ENCODE peak calls at places on chromosomes 7 and 10, in five cellular contexts. F is esophagus muscularis mucosa, Z is upper lobe of left lung, D is prostate gland, T is HCT116. Y is an unnamed sample.

GRCh38 chr7:17608114-17608833 is 309.8 kb downstream of the AHR start:
- DNase-seq in T (no peak), F (no peak), Z (no peak), D (no peak), Y (no peak)

GRCh38 chr7:128777156-128778123 is 1.8 kb upstream of the OPN1SW start:
- DNase-seq in D (no peak), T (no peak), F (no peak), Z (no peak), Y (no peak)

GRCh38 chr10:80408198-80409085 is at the start of gene PRXL2A:
- DNase-seq in T (no peak), Z (peak; percentile 98), F (no peak), D (peak; percentile 85), Y (peak; percentile 95)

GRCh38 chr10:42898037-42898960 is 115.7 kb downstream of the BMS1 start:
- DNase-seq in D (no peak), Z (peak; percentile 76), F (no peak), T (no peak), Y (no peak)

GRCh38 chr10:88473989-88474883 is 108.9 kb downstream of the RNLS start:
- DNase-seq in F (no peak), D (peak; percentile 30), Z (no peak), T (peak; percentile 33), Y (no peak)

GRCh38 chr7:77727527-77727926 is 31.3 kb downstream of the RSBN1L start:
- DNase-seq in T (no peak), D (no peak), Z (no peak), F (no peak), Y (no peak)

GRCh38 chr10:71974489-71975011 is 10.4 kb downstream of the CHST3 start:
- DNase-seq in T (peak; percentile 51), F (no peak), D (no peak), Z (peak; percentile 34), Y (peak; percentile 54)

GRCh38 chr7:35681630-35682029 is 13.3 kb downstream of the HERPUD2 start:
- DNase-seq in D (no peak), Z (no peak), F (no peak), T (no peak), Y (no peak)

GRCh38 chr10:34696423-34696822 is 118.7 kb downstream of the PARD3 start:
- DNase-seq in D (no peak), T (no peak), Z (no peak), F (no peak), Y (no peak)

GRCh38 chr7:99601656-99602310 is 3.7 kb downstream of the TMEM225B start:
- DNase-seq in D (no peak), Z (peak; percentile 7), F (peak; percentile 62), T (no peak), Y (no peak)

DNA sequence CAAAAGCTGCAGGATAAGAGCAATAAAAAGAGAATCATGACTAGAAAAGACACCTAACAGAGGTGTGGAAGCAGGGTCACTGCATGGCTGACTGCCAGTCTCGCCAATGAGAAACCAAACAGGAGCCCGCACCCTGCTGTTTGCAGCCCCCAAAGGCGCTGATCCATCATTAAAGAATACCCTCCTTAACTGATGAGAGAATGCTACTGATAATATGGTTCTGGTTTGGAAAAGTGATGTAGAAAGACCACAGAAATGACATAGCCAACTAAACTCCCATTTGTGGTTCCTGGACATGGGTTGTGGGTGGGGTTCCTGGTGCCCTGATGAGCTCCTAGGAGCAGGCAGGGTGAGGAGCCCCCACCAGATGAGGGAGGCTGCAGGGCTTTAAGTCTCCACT is 207.4 kb downstream of the TNS3 start:
- DNase-seq in D (no peak), T (no peak), Z (no peak), F (no peak), Y (no peak)
- TF ChIP-seq POLR2AphosphoS5 in D (no peak), T (no peak), Z (no peak), F (no peak), Y (no peak)

GRCh38 chr10:112383325-112383724 is 9.4 kb downstream of the ACSL5 start:
- DNase-seq in Z (no peak), F (no peak), T (peak; percentile 93), D (no peak), Y (no peak)
- TF ChIP-seq POLR2AphosphoS5 in Z (no peak), F (no peak), T (peak; percentile 77), D (no peak), Y (no peak)

DNA sequence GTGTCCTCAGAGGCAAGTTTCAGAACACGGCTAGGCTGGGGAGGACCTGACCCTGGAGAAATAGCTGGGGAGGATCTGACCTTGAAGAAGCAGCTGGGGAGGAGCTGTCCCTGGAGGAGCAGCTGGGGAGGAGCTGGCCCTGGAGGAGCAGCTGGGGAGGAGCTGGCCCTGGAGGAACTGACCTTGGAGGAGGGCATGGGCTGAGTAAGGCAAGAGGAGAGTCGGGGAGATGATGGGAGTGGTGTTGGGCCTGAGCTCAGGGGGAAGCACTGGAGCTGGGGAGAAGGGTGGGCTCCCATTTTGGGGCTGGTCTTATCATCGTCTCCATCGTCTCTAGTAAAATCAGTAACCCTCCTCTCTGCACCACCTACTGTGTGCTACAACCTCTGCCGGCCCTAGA is 179.8 kb upstream of the SHH start:
- DNase-seq in D (no peak), Z (no peak), T (no peak), F (no peak), Y (no peak)
- TF ChIP-seq POLR2AphosphoS5 in D (no peak), Z (no peak), T (no peak), F (no peak), Y (no peak)

GRCh38 chr7:1567082-1567771 is 2.6 kb downstream of the PSMG3 start:
- DNase-seq in T (peak; percentile 71), F (no peak), Z (peak; percentile 65), D (no peak), Y (no peak)
- TF ChIP-seq POLR2AphosphoS5 in T (no peak), F (no peak), Z (no peak), D (no peak), Y (no peak)

GRCh38 chr10:18240185-18240882 is 100.1 kb downstream of the CACNB2 start:
- DNase-seq in Z (no peak), F (peak; percentile 88), D (no peak), T (no peak), Y (no peak)
- TF ChIP-seq POLR2AphosphoS5 in Z (peak; percentile 5), F (peak; percentile 86), D (no peak), T (no peak), Y (no peak)

GRCh38 chr7:32251659-32252058 is 181.5 kb upstream of the PDE1C start:
- DNase-seq in F (peak; percentile 53), Z (no peak), D (no peak), T (no peak), Y (no peak)
- TF ChIP-seq POLR2AphosphoS5 in F (no peak), Z (no peak), D (no peak), T (no peak), Y (no peak)

DNA sequence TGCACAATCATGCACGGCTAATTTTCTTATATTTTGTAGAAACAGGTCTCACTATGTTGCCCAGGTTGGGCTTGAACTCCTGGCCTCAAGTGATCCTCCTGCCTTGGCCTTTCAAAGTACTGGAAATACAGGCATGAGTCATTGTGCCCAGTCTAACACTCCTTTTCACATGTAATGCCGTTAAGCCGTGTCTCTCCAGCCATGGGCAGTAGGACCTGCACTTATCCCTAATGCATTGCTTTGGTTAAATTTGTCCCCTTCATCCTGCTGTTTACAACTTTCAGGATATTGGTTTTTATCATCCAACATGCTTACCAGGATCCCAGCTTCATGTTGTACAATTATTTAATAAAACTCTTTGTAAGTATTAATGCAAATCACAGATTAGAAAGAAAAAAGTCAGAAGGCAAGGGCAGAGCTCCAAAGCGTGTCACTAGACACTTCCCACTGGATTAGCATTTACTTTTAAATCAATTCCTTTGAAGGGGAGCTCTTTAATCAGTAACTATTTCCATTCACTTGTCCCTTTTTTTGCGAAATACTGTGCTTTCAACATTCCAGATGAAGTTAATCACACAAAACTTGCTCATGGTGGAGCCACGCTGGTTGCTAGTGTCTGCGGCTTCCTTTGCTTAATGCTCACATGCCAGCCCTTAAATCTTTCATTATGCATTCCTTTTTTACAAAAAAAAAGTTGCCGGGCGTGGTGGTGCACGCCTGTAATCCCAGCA is 256.0 kb upstream of the AUTS2 start:
- DNase-seq in F (no peak), D (no peak), T (no peak), Z (no peak), Y (no peak)
- TF ChIP-seq POLR2AphosphoS5 in F (no peak), D (no peak), T (no peak), Z (no peak), Y (no peak)

DNA sequence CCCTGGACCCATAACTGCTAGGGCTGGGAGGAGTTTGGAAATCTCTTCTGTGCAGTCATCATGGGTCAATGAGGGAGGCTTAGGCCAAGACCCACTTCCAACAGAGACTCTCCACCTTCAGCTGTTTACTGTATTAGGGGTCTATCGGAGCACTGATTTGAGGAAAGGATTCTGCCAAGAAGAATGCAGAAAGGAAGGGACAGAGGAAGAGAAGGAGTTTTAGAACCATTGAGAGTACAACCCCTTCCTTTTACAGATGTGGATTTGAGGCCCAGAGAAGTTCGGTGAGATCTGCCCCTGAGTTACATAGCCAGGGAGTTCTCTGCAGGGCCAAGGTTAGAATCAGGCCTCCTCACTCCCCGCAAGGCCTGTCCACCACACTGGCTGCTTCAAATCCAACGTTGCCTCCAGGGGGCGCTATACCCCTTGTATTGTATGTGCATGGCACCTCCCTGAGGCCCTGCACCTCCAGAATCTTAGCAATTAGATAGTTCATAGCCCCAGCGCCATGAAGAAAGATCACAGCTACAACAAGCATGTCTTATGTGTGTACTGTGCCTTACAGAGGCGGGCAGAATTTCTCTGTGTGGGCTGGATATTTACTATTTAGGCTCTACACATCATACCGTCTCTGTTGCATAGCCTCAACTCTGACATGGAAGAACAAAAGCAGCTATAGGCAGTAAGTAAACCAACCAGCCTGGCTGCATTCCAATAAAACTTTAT is 246.8 kb downstream of the SKIDA1 start:
- DNase-seq in Z (no peak), T (peak; percentile 89), F (peak; percentile 95), D (peak; percentile 92), Y (peak; percentile 44)
- TF ChIP-seq POLR2AphosphoS5 in Z (no peak), T (no peak), F (peak; percentile 21), D (peak; percentile 48), Y (no peak)

Y was measured in GM12891.